ENCODE peak calls at places on chromosome 11, in nine cellular contexts. N is NAMALWA; U is right cardiac atrium; G is stimulated activated CD8-positive, alpha-beta memory T cell treated with anti-CD3 and anti-CD28 coated beads, Interleukin-7, amount 100 ng/mL, for 4 hours; X is GM19239; Y is GM04503; Q is HS-5; J is NCI-H226; B is ACHN. R is an unnamed sample.

GRCh38 chr11:69352715-69353325 is 58.9 kb downstream of the MYEOV start:
- DNase-seq in N (no peak), U (no peak), G (no peak), X (no peak), Y (peak; percentile 79), Q (peak; percentile 95), J (peak; percentile 66), B (peak; percentile 61), R (peak; percentile 22)

GRCh38 chr11:117933475-117933874 is 4.3 kb upstream of the TMPRSS13 start:
- DNase-seq in N (no peak), U (no peak), G (no peak), X (no peak), Y (no peak), Q (no peak), J (no peak), B (no peak), R (no peak)

GRCh38 chr11:114796954-114797721 is 118.8 kb downstream of the NXPE2 start:
- DNase-seq in N (no peak), U (no peak), G (no peak), X (no peak), Y (no peak), Q (no peak), J (no peak), B (no peak), R (no peak)

GRCh38 chr11:129590753-129591475 is 215.3 kb downstream of the BARX2 start:
- DNase-seq in N (no peak), U (no peak), G (no peak), X (no peak), Y (no peak), Q (no peak), J (no peak), B (no peak), R (no peak)

GRCh38 chr11:73980001-73980960 is 2.4 kb downstream of the UCP2 start:
- DNase-seq in N (peak; percentile 97), U (peak; percentile 74), G (peak; percentile 58), X (peak; percentile 81), Y (no peak), Q (no peak), J (no peak), B (no peak), R (peak; percentile 47)

GRCh38 chr11:67409261-67409666 is 5.4 kb downstream of the TBC1D10C start:
- DNase-seq in N (peak; percentile 92), U (no peak), G (no peak), X (peak; percentile 88), Y (no peak), Q (no peak), J (no peak), B (no peak), R (no peak)

GRCh38 chr11:61280883-61281580 is 14.1 kb downstream of the VWCE start:
- DNase-seq in N (no peak), U (no peak), G (no peak), X (no peak), Y (no peak), Q (no peak), J (no peak), B (no peak), R (no peak)

GRCh38 chr11:117098269-117099231 is at the start of gene SIK3:
- DNase-seq in N (peak; percentile 93), U (peak; percentile 98), G (peak; percentile 79), X (peak; percentile 96), Y (peak; percentile 82), Q (no peak), J (peak; percentile 79), B (peak; percentile 91), R (peak; percentile 97)

GRCh38 chr11:121762820-121763219 is 310.1 kb upstream of the SORL1-AS1 start:
- DNase-seq in N (no peak), U (peak; percentile 77), G (no peak), X (no peak), Y (no peak), Q (no peak), J (no peak), B (no peak), R (peak; percentile 57)

GRCh38 chr11:68328374-68329091 is 16.1 kb downstream of the LRP5 start:
- DNase-seq in N (no peak), U (peak; percentile 86), G (no peak), X (no peak), Y (no peak), Q (no peak), J (no peak), B (no peak), R (peak; percentile 82)

GRCh38 chr11:57778318-57779037 is 16.9 kb downstream of the CTNND1 start:
- DNase-seq in N (no peak), U (peak; percentile 97), G (no peak), X (no peak), Y (peak; percentile 99), Q (peak; percentile 93), J (peak; percentile 99), B (peak; percentile 94), R (peak; percentile 86)

GRCh38 chr11:40161855-40162410 is 1297.5 kb downstream of the LRRC4C start:
- DNase-seq in N (no peak), U (no peak), G (no peak), X (no peak), Y (no peak), Q (no peak), J (no peak), B (no peak), R (no peak)

GRCh38 chr11:29321293-29322132 is 695.3 kb downstream of the KCNA4 start:
- DNase-seq in N (no peak), U (no peak), G (no peak), X (no peak), Y (no peak), Q (no peak), J (peak; percentile 89), B (peak; percentile 50), R (no peak)

GRCh38 chr11:108524422-108524821 is 26.2 kb upstream of the POGLUT3 start:
- DNase-seq in N (no peak), U (no peak), G (no peak), X (no peak), Y (no peak), Q (no peak), J (no peak), B (no peak), R (no peak)